ENCODE peak calls at places on chromosome 16, in nine cellular contexts. E is A549; W is left ventricle myocardium inferior; T is body of pancreas; Q is HAP-1; U is upper lobe of right lung; B is CD8-positive, alpha-beta memory T cell; Y is thoracic aorta; S is fibroblast of lung. Z is an unnamed sample. For H3K4me1, the result is how much of the 10 kb centered on the place peaks cover.

GRCh38 chr16:8955828-8956227 is 7.9 kb downstream of the USP7 start:
- DNase-seq in W (no peak), U (no peak), B (no peak), Y (no peak), T (no peak), S (no peak), E (no peak), Q (no peak), Z (no peak)

GRCh38 chr16:49856741-49857330 is 924 bp upstream of the ZNF423 start:
- DNase-seq in U (peak), E (peak), S (peak), T (peak), Y (no peak), W (peak), B (no peak), Q (peak), Z (no peak)

GRCh38 chr16:65064131-65064530 is 57.7 kb downstream of the CDH11 start:
- DNase-seq in E (no peak), Y (no peak), T (no peak), W (no peak), U (no peak), Q (no peak), S (no peak), B (no peak), Z (no peak)

GRCh38 chr16:81738831-81739496 is 40.1 kb upstream of the PLCG2 start:
- DNase-seq in Q (no peak), T (peak), S (no peak), B (no peak), E (no peak), Y (no peak), U (peak), W (peak), Z (no peak)

GRCh38 chr16:66440970-66441369 is 13.9 kb downstream of the BEAN1 start:
- DNase-seq in U (no peak), W (no peak), T (no peak), S (no peak), Q (no peak), B (no peak), Y (no peak), E (no peak), Z (no peak)

GRCh38 chr16:75758215-75758614 is 31.9 kb upstream of the CPHXL start:
- DNase-seq in Q (no peak), E (no peak), W (no peak), S (peak), T (peak), U (no peak), B (no peak), Y (no peak), Z (no peak)

GRCh38 chr16:50311891-50312501 is 45.6 kb downstream of the ADCY7 start:
- DNase-seq in B (no peak), U (peak), Y (no peak), W (no peak), Q (no peak), S (no peak), T (no peak), E (no peak), Z (no peak)

GRCh38 chr16:5925850-5926249 is 828.3 kb upstream of the EEF2KMT start:
- DNase-seq in Q (no peak), T (no peak), U (no peak), W (no peak), S (no peak), Y (no peak), B (no peak), E (no peak), Z (no peak)

GRCh38 chr16:10599626-10600025 is 19.2 kb upstream of the EMP2 start:
- DNase-seq in Y (no peak), Q (no peak), B (no peak), S (no peak), W (no peak), T (no peak), U (no peak), E (no peak), Z (no peak)
- H3K4me1 ChIP-seq in Y (under half), Q (under half), B (under half), S (under half), W (under half), T (under half), U (under half), E (under half), Z (under half)

GRCh38 chr16:685967-686366 is 1.8 kb upstream of the JMJD8 start:
- DNase-seq in T (peak), W (no peak), Y (no peak), Q (no peak), U (no peak), B (no peak), E (no peak), S (peak), Z (no peak)

GRCh38 chr16:686459-687260 is 2.5 kb upstream of the JMJD8 start:
- DNase-seq in S (no peak), W (no peak), Y (no peak), T (no peak), E (no peak), B (no peak), U (no peak), Q (no peak), Z (no peak)

GRCh38 chr16:684067-684794 is at the start of gene JMJD8:
- DNase-seq in T (peak), U (peak), Y (peak), W (peak), Q (peak), E (peak), S (peak), B (peak), Z (peak)

GRCh38 chr16:683396-684066 is 603 bp downstream of the JMJD8 start:
- DNase-seq in B (no peak), W (no peak), T (no peak), Q (no peak), E (no peak), S (no peak), U (no peak), Y (no peak), Z (no peak)

DNA sequence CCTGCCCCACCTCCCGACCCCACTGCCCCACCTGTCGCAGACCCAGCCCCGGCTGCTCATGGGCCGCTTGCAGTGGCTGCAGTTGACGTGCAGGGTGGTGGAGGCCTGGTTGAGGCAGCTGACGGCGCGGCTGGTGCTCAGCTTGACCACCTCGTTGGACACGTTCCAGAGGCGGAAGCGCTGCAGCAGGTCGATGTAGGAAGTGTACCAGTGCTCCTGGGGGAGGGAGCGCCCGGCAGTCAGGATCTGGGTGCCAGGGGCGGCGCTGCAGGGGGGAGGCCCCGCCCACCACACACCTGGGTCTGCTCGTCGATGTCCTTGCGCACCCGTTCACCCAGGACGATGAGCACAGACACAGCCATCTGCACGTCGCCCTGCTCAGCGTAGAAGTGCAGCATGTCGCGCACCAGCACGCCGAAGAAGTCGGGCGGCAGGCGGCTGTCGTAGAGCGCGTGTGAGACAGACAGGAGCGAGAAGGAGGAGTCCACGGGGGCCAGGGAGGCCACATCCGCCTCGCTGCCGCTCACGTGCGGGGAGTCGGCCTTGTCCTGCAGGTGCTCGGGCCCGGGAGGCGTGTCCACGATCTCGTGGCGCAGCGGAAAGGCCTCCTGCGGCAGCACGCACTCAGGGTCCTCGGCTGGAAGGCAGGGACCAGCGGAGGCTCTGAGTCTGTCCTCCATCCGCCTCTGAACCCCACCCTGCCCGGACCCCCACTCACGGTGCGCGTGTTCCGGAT is 995 bp upstream of the JMJD8 start:
- DNase-seq in E (no peak), U (no peak), Y (no peak), W (no peak), B (no peak), T (no peak), S (no peak), Q (no peak), Z (no peak)
- H3K4me1 ChIP-seq in E (under half), U (half or more), Y (under half), W (half or more), B (under half), T (half or more), S (under half), Q (under half), Z (under half)

GRCh38 chr16:4510747-4511426 is 27.7 kb downstream of the CDIP1 start:
- DNase-seq in W (no peak), B (no peak), E (no peak), S (no peak), T (no peak), Q (no peak), U (no peak), Y (no peak), Z (no peak)
- H3K4me1 ChIP-seq in W (half or more), B (under half), E (under half), S (under half), T (under half), Q (under half), U (under half), Y (under half), Z (under half)

GRCh38 chr16:53785044-53785443 is 81.1 kb downstream of the FTO start:
- DNase-seq in B (no peak), Y (no peak), S (peak), U (no peak), T (no peak), Q (no peak), E (no peak), W (no peak), Z (no peak)

GRCh38 chr16:53784312-53784711 is 80.4 kb downstream of the FTO start:
- DNase-seq in U (no peak), E (no peak), T (no peak), B (no peak), Y (no peak), Q (no peak), W (no peak), S (no peak), Z (no peak)

GRCh38 chr16:53792161-53792951 is 88.4 kb downstream of the FTO start:
- DNase-seq in T (no peak), S (no peak), E (no peak), U (no peak), W (no peak), Y (no peak), B (no peak), Q (no peak), Z (no peak)

GRCh38 chr16:53787423-53787822 is 83.5 kb downstream of the FTO start:
- DNase-seq in B (no peak), T (no peak), W (no peak), Y (no peak), E (no peak), U (no peak), S (peak), Q (no peak), Z (no peak)

GRCh38 chr16:53789159-53789558 is 85.2 kb downstream of the FTO start:
- DNase-seq in Y (no peak), S (peak), Q (no peak), B (no peak), T (no peak), U (no peak), W (no peak), E (no peak), Z (no peak)
- H3K4me1 ChIP-seq in Y (under half), S (under half), Q (under half), B (under half), T (under half), U (under half), W (under half), E (under half), Z (under half)

GRCh38 chr16:58459344-58460218 is 40.4 kb upstream of the NDRG4 start:
- DNase-seq in Q (no peak), T (peak), Y (no peak), W (no peak), S (peak), E (peak), U (no peak), B (no peak), Z (no peak)
- H3K4me1 ChIP-seq in Q (under half), T (under half), Y (under half), W (under half), S (under half), E (half or more), U (under half), B (under half), Z (under half)

DNA sequence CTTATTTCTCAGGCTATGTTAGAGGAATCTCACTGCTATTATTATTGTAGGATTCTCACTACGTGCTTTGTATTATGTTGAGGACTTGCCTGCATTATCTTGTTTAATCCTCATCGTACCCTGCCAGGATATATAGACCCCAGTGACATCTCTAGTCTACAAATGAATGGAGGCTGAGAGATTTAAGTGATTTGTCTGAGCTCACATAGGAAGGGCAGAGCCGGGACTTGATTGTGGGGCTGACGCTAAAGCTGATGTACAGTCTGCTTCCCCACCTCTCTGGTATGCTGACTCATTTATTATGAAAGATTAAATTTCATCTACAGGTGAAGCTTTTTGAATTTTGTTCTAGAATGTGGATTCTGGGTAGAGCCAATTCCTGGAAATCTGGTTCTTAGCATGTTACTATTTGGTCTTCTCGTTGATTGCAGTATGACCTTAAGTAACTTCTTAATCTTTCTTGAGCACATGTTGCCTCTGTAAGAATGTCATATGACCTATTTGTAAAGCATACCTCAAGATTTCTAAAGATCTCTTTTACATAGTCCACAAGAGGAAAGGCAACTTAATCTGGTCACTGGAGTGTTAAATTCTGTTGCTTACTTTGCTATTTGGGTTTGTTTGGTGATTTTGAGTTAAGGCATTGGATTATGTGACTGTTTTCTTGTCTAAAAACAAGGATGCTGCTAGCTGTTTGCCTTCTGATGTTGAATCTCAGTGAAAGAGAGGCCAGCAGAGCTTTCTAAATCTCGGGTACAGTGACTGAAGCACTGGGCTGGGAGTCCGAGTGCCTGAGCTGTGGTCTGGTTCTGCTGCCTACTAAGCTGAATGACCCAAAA is 12.4 kb downstream of the METTL9 start:
- DNase-seq in Y (no peak), U (no peak), T (no peak), E (no peak), Q (peak), W (no peak), S (no peak), B (no peak), Z (no peak)
- H3K4me1 ChIP-seq in Y (under half), U (under half), T (under half), E (under half), Q (under half), W (under half), S (under half), B (half or more), Z (under half)

DNA sequence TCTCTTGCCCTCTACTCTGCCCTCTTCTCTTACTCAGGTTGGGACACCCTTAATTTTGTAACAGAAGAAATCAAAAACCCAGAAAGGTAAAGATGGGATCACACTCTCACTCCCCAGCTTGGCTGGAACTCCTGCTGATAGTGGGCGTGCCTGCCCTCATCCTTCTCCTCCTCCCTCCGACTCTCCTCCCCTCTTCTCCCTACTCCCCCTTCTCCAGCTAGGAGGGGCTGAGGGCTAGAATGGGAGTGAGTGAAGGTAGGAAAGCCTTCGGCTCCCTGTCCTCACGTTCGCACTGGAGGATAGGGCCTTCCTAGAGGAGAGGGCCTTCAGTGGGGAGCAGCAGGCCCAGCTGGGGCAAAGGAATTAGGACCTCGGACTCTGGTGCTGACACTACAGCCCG is 20.3 kb downstream of the SLC7A6OS start:
- DNase-seq in S (no peak), E (no peak), B (no peak), T (no peak), Y (no peak), W (no peak), U (no peak), Q (no peak), Z (no peak)
- H3K4me1 ChIP-seq in S (under half), E (under half), B (half or more), T (under half), Y (under half), W (half or more), U (under half), Q (under half), Z (half or more)

GRCh38 chr16:16108759-16109158 is 114.5 kb downstream of the ABCC6 start:
- DNase-seq in B (no peak), Y (no peak), S (no peak), Q (no peak), W (no peak), E (no peak), U (no peak), T (no peak), Z (no peak)
- H3K4me1 ChIP-seq in B (under half), Y (under half), S (under half), Q (under half), W (under half), E (under half), U (under half), T (under half), Z (under half)

Z was measured in naive thymus-derived CD4-positive, alpha-beta T cell.